ENCODE peak calls at places on chromosomes 4 and X, in four cellular contexts. K, W, G and A are unnamed samples.

GRCh38 chr4:139735381-139736256 is 70.0 kb downstream of the MGST2 start:
- DNase-seq in G (no peak), K (no peak), W (no peak), A (peak; percentile 35)

GRCh38 chr4:41142356-41142755 is 72.0 kb downstream of the APBB2 start:
- DNase-seq in W (no peak), K (no peak), G (no peak), A (peak; percentile 16)

GRCh38 chrX:147735364-147735763 is 176.4 kb upstream of the FMR1 start:
- DNase-seq in G (no peak), W (no peak), K (no peak), A (no peak)

GRCh38 chr4:185425600-185426352 is at the start of gene UFSP2:
- DNase-seq in G (peak; percentile 81), W (peak; percentile 84), K (peak; percentile 91), A (peak; percentile 93)

GRCh38 chr4:33160126-33160525 is 2440.0 kb downstream of the PCDH7 start:
- DNase-seq in G (no peak), W (no peak), K (no peak), A (no peak)

GRCh38 chr4:186935881-186936280 is 212.2 kb upstream of the FAT1 start:
- DNase-seq in K (no peak), W (no peak), G (no peak), A (no peak)

GRCh38 chr4:162163892-162164759 is at the start of gene FSTL5:
- DNase-seq in K (peak; percentile 0), G (peak; percentile 16), W (no peak), A (peak; percentile 82)

GRCh38 chr4:78417603-78418002 is 134.0 kb upstream of the ANXA3 start:
- DNase-seq in K (no peak), G (no peak), W (no peak), A (no peak)

GRCh38 chr4:41142946-41143720 is 71.2 kb downstream of the APBB2 start:
- DNase-seq in K (no peak), W (no peak), G (no peak), A (peak; percentile 62)

GRCh38 chr4:157271166-157271869 is 50.8 kb downstream of the GRIA2 start:
- DNase-seq in G (no peak), K (no peak), W (no peak), A (no peak)

GRCh38 chr4:163540977-163541376 is 46.5 kb downstream of the TMA16 start:
- DNase-seq in K (no peak), G (no peak), W (no peak), A (no peak)

GRCh38 chr4:123649644-123650356 is 253.2 kb downstream of the SPRY1 start:
- DNase-seq in W (no peak), G (peak; percentile 92), K (no peak), A (no peak)

GRCh38 chr4:7806080-7806630 is 133.5 kb downstream of the AFAP1 start:
- DNase-seq in W (no peak), K (no peak), G (peak; percentile 61), A (peak; percentile 55)

GRCh38 chrX:155767101-155767878 is 113.9 kb upstream of the VAMP7 start:
- DNase-seq in W (peak; percentile 4), G (no peak), K (peak; percentile 68), A (peak; percentile 74)

GRCh38 chr4:152189451-152190179 is 346.3 kb downstream of the FBXW7 start:
- DNase-seq in W (peak; percentile 45), K (no peak), G (no peak), A (no peak)

GRCh38 chr4:162685401-162685800 is 481.3 kb downstream of the NAF1 start:
- DNase-seq in W (no peak), G (no peak), K (no peak), A (no peak)

GRCh38 chrX:75181721-75182120 is 25.6 kb upstream of the ABCB7 start:
- DNase-seq in G (no peak), W (no peak), K (no peak), A (no peak)

GRCh38 chr4:162117051-162117450 is 46.7 kb downstream of the FSTL5 start:
- DNase-seq in W (no peak), G (no peak), K (no peak), A (no peak)

GRCh38 chr4:186684889-186685309 is 38.8 kb downstream of the FAT1 start:
- DNase-seq in K (no peak), W (no peak), G (peak; percentile 93), A (no peak)

GRCh38 chrX:148133099-148133725 is 152.1 kb downstream of the FMR1NB start:
- DNase-seq in W (no peak), K (no peak), G (no peak), A (peak; percentile 14)

GRCh38 chr4:37793562-37793961 is 32.9 kb upstream of the PGM2 start:
- DNase-seq in G (peak; percentile 27), W (no peak), K (no peak), A (peak; percentile 13)

GRCh38 chr4:53066155-53066554 is 204.0 kb downstream of the RASL11B start:
- DNase-seq in G (peak; percentile 12), W (no peak), K (no peak), A (no peak)

GRCh38 chr4:2796261-2797187 is 3.6 kb downstream of the SH3BP2 start:
- DNase-seq in G (no peak), K (no peak), W (no peak), A (peak; percentile 69)

GRCh38 chr4:109368661-109369060 is 65.0 kb upstream of the SEC24B start:
- DNase-seq in K (no peak), G (no peak), W (no peak), A (no peak)

GRCh38 chrX:46574941-46575381 is 1.4 kb downstream of the CHST7 start:
- DNase-seq in G (no peak), W (no peak), K (no peak), A (peak; percentile 26)

GRCh38 chr4:184265566-184266351 is 48.1 kb upstream of the ENPP6 start:
- DNase-seq in K (peak; percentile 54), W (no peak), G (no peak), A (peak; percentile 55)

GRCh38 chrX:20967725-20968124 is 406.5 kb upstream of the CNKSR2 start:
- DNase-seq in G (peak; percentile 1), W (no peak), K (no peak), A (no peak)

GRCh38 chr4:36618102-36618501 is 336.7 kb downstream of the DTHD1 start:
- DNase-seq in G (no peak), K (no peak), W (no peak), A (no peak)

GRCh38 chrX:15221321-15221720 is 48.6 kb downstream of the ASB9 start:
- DNase-seq in W (no peak), G (no peak), K (no peak), A (no peak)

GRCh38 chr4:151934766-151935165 is 174.0 kb upstream of the GATB start:
- DNase-seq in W (no peak), K (no peak), G (no peak), A (no peak)

GRCh38 chrX:110258552-110258951 is 59.3 kb downstream of the AMMECR1 start:
- DNase-seq in K (no peak), W (no peak), G (no peak), A (no peak)

GRCh38 chr4:150986085-150986484 is 29.0 kb downstream of the LRBA start:
- DNase-seq in W (no peak), G (no peak), K (no peak), A (no peak)

GRCh38 chr4:126591583-126591982 is 1041.2 kb upstream of the INTU start:
- DNase-seq in G (no peak), W (no peak), K (no peak), A (no peak)

GRCh38 chr4:13368262-13368661 is 115.9 kb downstream of the RAB28 start:
- DNase-seq in K (peak; percentile 82), G (peak; percentile 17), W (no peak), A (no peak)

GRCh38 chrX:42754129-42754528 is 23.8 kb downstream of the PPP1R2C start:
- DNase-seq in G (no peak), W (no peak), K (no peak), A (no peak)

GRCh38 chr4:5477613-5478012 is 230.7 kb downstream of the EVC2 start:
- DNase-seq in K (no peak), W (no peak), G (no peak), A (no peak)

GRCh38 chr4:139956436-139957107 is 197.4 kb downstream of the MAML3 start:
- DNase-seq in K (no peak), W (no peak), G (no peak), A (peak; percentile 62)

GRCh38 chr4:166996216-166996615 is 238.1 kb downstream of the SPOCK3 start:
- DNase-seq in G (no peak), W (no peak), K (no peak), A (no peak)

GRCh38 chr4:46931981-46932380 is 22.9 kb upstream of the COX7B2 start:
- DNase-seq in K (no peak), W (peak; percentile 2), G (peak; percentile 3), A (peak; percentile 35)

DNA sequence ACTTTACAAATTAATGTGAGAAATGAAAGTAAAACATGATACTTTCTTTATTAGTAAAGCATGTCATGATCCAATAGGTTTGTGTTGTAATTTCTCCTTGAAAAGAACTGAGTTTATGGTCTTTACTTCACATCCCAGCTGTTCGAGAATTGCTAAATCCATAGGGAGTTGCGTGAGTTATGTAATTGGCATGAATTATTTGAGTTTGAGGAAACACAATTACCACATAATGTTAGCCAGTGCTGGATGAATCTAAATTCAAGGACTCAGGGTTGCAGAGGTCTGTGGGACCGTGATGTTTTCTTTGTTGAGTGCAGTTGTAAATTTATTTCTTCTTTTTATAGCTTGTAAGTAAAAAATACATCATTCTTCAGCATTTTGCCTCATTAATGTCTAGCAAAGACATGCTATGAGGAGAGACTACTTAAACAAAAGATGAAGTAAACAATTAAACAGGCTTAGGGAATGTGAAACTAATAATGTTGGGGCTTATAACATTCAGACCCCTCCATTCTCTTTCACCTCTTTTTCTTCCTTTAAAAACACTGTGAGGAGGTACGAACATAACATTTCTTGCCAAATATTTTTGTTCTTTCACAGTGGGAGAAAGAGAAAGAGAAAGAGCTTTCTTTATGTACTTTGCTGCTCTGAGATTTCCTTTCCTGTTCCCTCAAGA is 159.7 kb upstream of the ANK2 start:
- DNase-seq in K (no peak), W (peak; percentile 23), G (no peak), A (no peak)
- TF ChIP-seq MYC in K (no peak), W (no peak), G (no peak), A (no peak)

GRCh38 chrX:32673193-32673592 is 538.2 kb downstream of the DMD start:
- DNase-seq in K (no peak), W (no peak), G (peak; percentile 0), A (peak; percentile 0)
- H3K27me3 ChIP-seq in K (no peaks in the 10 kb centered on the region), W (no peaks in the 10 kb centered on the region), G (no peaks in the 10 kb centered on the region), A (no peaks in the 10 kb centered on the region)

GRCh38 chr4:27006247-27006603 is 145.6 kb downstream of the STIM2 start:
- DNase-seq in W (no peak), K (no peak), G (no peak), A (peak; percentile 21)
- H3K4me1 ChIP-seq in W (peaks cover 6% of the 10 kb centered on the region), K (no peaks in the 10 kb centered on the region), G (no peaks in the 10 kb centered on the region), A (peaks cover 18% of the 10 kb centered on the region)

DNA sequence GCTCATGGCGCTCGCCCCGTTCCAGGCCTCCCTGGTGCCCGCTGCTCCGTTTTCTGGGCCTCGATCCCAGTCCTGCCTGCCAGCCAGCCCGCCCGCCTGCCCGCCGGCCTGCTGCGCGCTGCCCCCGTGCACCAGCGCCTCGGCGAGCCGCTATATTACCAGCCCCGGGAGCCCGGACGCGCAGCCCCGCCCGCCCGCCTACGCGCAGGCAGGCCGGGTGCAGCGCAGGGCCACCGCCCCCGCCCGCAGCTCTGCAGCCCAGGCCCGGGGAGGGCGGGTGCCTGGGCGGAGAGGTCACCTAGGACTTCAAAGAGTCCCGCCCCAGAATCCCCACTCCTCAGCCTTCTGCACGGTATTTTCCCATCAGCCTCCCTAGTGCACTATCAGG is at the start of gene MAOB:
- DNase-seq in G (peak; percentile 63), W (no peak), K (peak; percentile 65), A (no peak)
- TF ChIP-seq MYC in G (no peak), W (no peak), K (no peak), A (no peak)

GRCh38 chr4:1562771-1563170 is 121.3 kb downstream of the FAM53A start:
- DNase-seq in W (no peak), G (no peak), K (no peak), A (no peak)
- H3K27me3 ChIP-seq in W (no peaks in the 10 kb centered on the region), G (peaks cover 78% of the 10 kb centered on the region), K (peaks cover 54% of the 10 kb centered on the region), A (no peaks in the 10 kb centered on the region)